ENCODE peak calls at places on chromosome 15, in seven cellular contexts. C is testis, D is heart left ventricle, P is body of pancreas, V is sigmoid colon, J is esophagus squamous epithelium, Y is ovary. A is an unnamed sample.

GRCh38 chr15:48887144-48887543 is 9.2 kb downstream of the EID1 start:
- DNase-seq in D (no peak), V (no peak), P (no peak), Y (no peak), C (no peak), J (no peak), A (no peak)

GRCh38 chr15:81531141-81531592 is 157.2 kb upstream of the TMC3 start:
- DNase-seq in J (no peak), Y (no peak), C (no peak), D (no peak), P (no peak), V (no peak), A (no peak)

GRCh38 chr15:37931868-37932267 is 2.6 kb upstream of the TMCO5A start:
- DNase-seq in J (no peak), P (no peak), C (no peak), V (no peak), D (no peak), Y (no peak), A (no peak)

GRCh38 chr15:31338879-31339557 is 12.4 kb downstream of the KLF13 start:
- DNase-seq in V (no peak), J (no peak), P (peak; percentile 89), Y (peak; percentile 48), D (peak; percentile 80), C (peak; percentile 95), A (peak; percentile 83)

GRCh38 chr15:74291101-74292071 is 55.3 kb downstream of the CCDC33 start:
- DNase-seq in Y (peak; percentile 85), V (peak; percentile 68), C (peak; percentile 88), D (peak; percentile 87), P (peak; percentile 70), J (no peak), A (peak; percentile 86)

GRCh38 chr15:52040167-52040900 is 21.3 kb downstream of the MAPK6 start:
- DNase-seq in Y (no peak), J (no peak), C (peak; percentile 83), D (no peak), V (no peak), P (peak; percentile 62), A (no peak)

GRCh38 chr15:83282859-83283812 is 1.3 kb downstream of the BNC1 start:
- DNase-seq in P (no peak), D (no peak), C (peak; percentile 48), V (no peak), J (no peak), Y (peak; percentile 12), A (no peak)

GRCh38 chr15:44603126-44603525 is 60.3 kb downstream of the SPG11 start:
- DNase-seq in C (no peak), D (no peak), J (no peak), P (no peak), V (no peak), Y (no peak), A (no peak)

DNA sequence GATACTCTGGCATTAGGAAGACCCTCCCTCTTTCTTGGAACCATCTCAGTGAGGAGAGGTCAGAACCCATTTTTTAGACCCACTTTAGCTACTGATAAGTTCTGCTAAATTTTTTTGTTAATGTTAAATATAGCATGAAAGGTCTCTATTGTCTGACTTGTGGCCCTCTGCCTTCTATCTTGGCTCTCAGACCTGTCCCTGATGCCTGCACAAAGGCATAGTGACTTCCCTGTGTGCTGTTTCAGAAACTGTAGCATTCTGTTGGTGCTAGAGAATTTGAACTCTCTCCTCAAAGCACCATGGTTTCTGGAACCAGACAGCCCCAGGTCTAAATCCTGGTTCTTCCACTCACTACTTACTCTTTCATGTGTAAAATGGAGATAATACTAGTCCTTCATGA is 15.4 kb downstream of the MAPKBP1 start:
- DNase-seq in P (no peak), J (no peak), D (no peak), C (no peak), V (no peak), Y (no peak), A (no peak)
- H3K4me1 ChIP-seq in P (peaks cover 15% of the 10 kb centered on the region), J (peaks cover 79% of the 10 kb centered on the region), D (peaks cover 39% of the 10 kb centered on the region), C (peaks cover 60% of the 10 kb centered on the region), V (peaks cover 42% of the 10 kb centered on the region), Y (peaks cover 24% of the 10 kb centered on the region), A (peaks cover 16% of the 10 kb centered on the region)

DNA sequence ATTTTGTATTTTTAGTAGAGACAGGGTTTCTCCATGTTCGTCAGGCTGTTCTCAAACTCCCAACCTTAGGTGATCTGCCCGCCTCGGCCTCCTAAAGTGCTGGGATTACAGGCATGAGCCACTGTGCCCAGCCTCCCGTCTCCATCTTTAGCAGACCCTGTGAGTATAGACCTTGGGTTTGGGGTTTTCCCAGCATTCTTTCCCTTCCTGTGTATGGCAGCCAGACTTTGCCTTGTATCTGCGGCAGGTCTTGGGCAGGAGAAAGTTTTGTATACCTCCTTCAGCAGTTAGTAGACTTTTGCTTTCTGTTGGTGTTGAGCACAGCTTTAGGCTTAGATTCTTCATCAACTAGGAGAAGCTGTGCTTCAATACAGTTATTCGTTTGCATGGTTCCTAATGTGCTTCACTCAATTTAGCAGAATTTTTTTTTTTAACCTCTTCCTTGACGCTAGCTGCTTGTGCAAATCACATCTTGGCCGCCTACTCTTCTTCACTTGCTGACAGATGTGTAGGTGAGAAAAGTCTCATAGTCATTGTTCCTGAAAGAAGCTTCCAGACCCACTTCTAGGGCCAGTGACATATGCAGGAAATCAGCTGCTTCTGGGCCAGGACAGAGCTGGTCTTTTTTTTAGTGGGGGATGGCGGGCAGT is 38.4 kb downstream of the MAP2K1 start:
- DNase-seq in D (no peak), Y (no peak), C (no peak), V (no peak), P (no peak), J (no peak), A (no peak)
- TF ChIP-seq POLR2A in D (no peak), Y (no peak), C (no peak), V (no peak), P (no peak), J (no peak), A (no peak)

GRCh38 chr15:61753018-61753710 is 307.1 kb downstream of the VPS13C start:
- DNase-seq in J (no peak), Y (no peak), P (no peak), D (no peak), C (no peak), V (no peak), A (no peak)
- H3K4me1 ChIP-seq in J (peaks cover 39% of the 10 kb centered on the region), Y (no peaks in the 10 kb centered on the region), P (peaks cover 9% of the 10 kb centered on the region), D (no peaks in the 10 kb centered on the region), C (no peaks in the 10 kb centered on the region), V (no peaks in the 10 kb centered on the region), A (no peaks in the 10 kb centered on the region)

DNA sequence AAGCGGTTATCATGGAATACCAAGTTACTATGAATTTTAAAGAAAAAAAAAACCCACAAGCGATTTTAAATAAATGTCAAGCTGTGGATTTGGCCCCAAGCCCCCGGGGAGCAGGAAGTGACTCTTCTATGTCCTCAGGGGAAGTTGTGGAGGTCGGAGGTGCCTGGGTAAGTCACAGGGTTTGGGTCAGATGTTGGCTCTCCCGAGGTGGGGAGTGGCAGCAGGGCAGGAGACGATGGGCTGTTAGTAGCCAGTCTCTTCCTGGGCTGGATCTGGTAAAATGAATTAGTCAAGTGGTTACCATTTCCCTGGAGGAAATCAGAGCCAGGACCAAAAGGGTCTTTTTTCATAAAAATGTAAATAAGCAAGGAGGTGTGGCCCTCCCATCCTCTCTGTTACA is 316.7 kb downstream of the TLE3 start:
- DNase-seq in C (no peak), Y (no peak), J (no peak), D (no peak), V (no peak), P (no peak), A (no peak)
- TF ChIP-seq POLR2A in C (no peak), Y (no peak), J (no peak), D (no peak), V (no peak), P (no peak), A (no peak)

GRCh38 chr15:68062214-68062613 is 8.1 kb downstream of the PIAS1 start:
- DNase-seq in P (no peak), C (no peak), J (no peak), Y (no peak), D (no peak), V (no peak), A (no peak)
- H3K4me1 ChIP-seq in P (peaks cover 57% of the 10 kb centered on the region), C (peaks cover 7% of the 10 kb centered on the region), J (peaks cover 76% of the 10 kb centered on the region), Y (peaks cover 6% of the 10 kb centered on the region), D (peaks cover 40% of the 10 kb centered on the region), V (peaks cover 45% of the 10 kb centered on the region), A (peaks cover 88% of the 10 kb centered on the region)

GRCh38 chr15:50113187-50113505 is 5.9 kb downstream of the ATP8B4 start:
- DNase-seq in V (no peak), D (no peak), C (no peak), Y (no peak), J (no peak), P (no peak), A (no peak)
- TF ChIP-seq POLR2A in V (no peak), D (no peak), C (no peak), Y (no peak), J (no peak), P (no peak), A (no peak)

DNA sequence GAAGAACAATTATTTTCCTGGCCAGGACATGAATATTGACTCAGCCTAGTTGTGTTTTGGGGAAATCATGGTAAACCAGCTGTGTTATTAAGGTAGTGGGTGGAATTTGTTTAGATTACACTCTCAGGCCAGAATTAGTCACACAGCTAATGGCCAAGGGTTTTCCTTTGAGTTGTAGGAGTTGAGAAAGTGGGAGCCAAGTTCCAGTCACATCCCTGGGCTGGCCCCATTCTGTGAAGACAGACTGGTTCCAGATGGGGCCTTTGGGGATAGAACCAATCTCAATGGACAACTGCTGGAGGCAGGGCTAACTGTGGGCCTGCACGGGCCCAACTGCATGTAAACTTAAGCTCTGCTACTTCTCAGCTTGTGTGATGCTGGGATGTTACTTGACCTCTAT is 1.4 kb upstream of the RASL12 start:
- DNase-seq in P (peak; percentile 35), Y (peak; percentile 68), D (peak; percentile 75), C (no peak), J (no peak), V (peak; percentile 94), A (no peak)
- H3K4me1 ChIP-seq in P (peaks cover 6% of the 10 kb centered on the region), Y (peaks cover 18% of the 10 kb centered on the region), D (peaks cover 45% of the 10 kb centered on the region), C (peaks cover 54% of the 10 kb centered on the region), J (peaks cover 75% of the 10 kb centered on the region), V (peaks cover 83% of the 10 kb centered on the region), A (peaks cover 9% of the 10 kb centered on the region)

A was measured in spleen.